ENCODE peak calls at places on chromosomes 3 and 15, in five cellular contexts. M, H, E, V and T are unnamed samples.

GRCh38 chr3:178352300-178353021 is 183.8 kb upstream of the KCNMB2 start:
- DNase-seq in M (peak), H (peak), E (peak), V (no peak), T (peak)

GRCh38 chr15:73930790-73931281 is 4.6 kb downstream of the LOXL1 start:
- DNase-seq in M (peak), H (peak), E (no peak), V (no peak), T (no peak)

GRCh38 chr3:81315051-81315450 is 446.4 kb downstream of the GBE1 start:
- DNase-seq in M (no peak), H (no peak), E (no peak), V (no peak), T (no peak)

GRCh38 chr3:134486577-134487041 is 752 bp downstream of the CEP63 start:
- DNase-seq in M (no peak), H (peak), E (no peak), V (no peak), T (no peak)

GRCh38 chr15:51367322-51367976 is 26.0 kb downstream of the GLDN start:
- DNase-seq in M (peak), H (no peak), E (no peak), V (no peak), T (peak)

GRCh38 chr15:62219799-62220198 is 54.7 kb upstream of the C2CD4B start:
- DNase-seq in M (no peak), H (no peak), E (no peak), V (no peak), T (no peak)

GRCh38 chr3:169760479-169760878 is 4.4 kb downstream of the TERC start:
- DNase-seq in M (peak), H (peak), E (peak), V (no peak), T (no peak)

GRCh38 chr3:136465296-136465695 is 215.2 kb downstream of the PCCB start:
- DNase-seq in M (peak), H (no peak), E (no peak), V (no peak), T (no peak)

GRCh38 chr3:14288833-14289451 is 110.3 kb downstream of the LSM3 start:
- DNase-seq in M (no peak), H (no peak), E (no peak), V (no peak), T (no peak)

GRCh38 chr3:39013289-39013688 is 38.5 kb downstream of the SCN11A start:
- DNase-seq in M (no peak), H (no peak), E (peak), V (no peak), T (no peak)

GRCh38 chr3:17481116-17481515 is 261.3 kb downstream of the TBC1D5 start:
- DNase-seq in M (no peak), H (no peak), E (no peak), V (no peak), T (no peak)

GRCh38 chr15:101773496-101774100 is 29.7 kb upstream of the OR4F6 start:
- DNase-seq in M (no peak), H (no peak), E (no peak), V (no peak), T (no peak)

GRCh38 chr3:31295150-31295765 is 237.5 kb upstream of the STT3B start:
- DNase-seq in M (no peak), H (no peak), E (no peak), V (no peak), T (no peak)

GRCh38 chr3:183227586-183227985 is 25.5 kb upstream of the B3GNT5 start:
- DNase-seq in M (no peak), H (no peak), E (no peak), V (no peak), T (no peak)